ENCODE peak calls at places on chromosomes 5 and 9, in six cellular contexts. One of them, this sample, is unnamed.

GRCh38 chr5:134477462-134478245 is 47.8 kb upstream of the JADE2 start:
- DNase-seq in colonic mucosa: no peak
- DNase-seq in mesenchymal stem cell: peak; percentile 67
- DNase-seq in right cardiac atrium: peak; percentile 24
- DNase-seq in SK-N-SH: no peak
- DNase-seq in SJSA1: no peak
- DNase-seq in this sample: no peak

GRCh38 chr5:76175051-76175666 is 92.0 kb downstream of the SV2C start:
- DNase-seq in right cardiac atrium: peak; percentile 59
- DNase-seq in SJSA1: peak; percentile 47
- DNase-seq in mesenchymal stem cell: peak; percentile 38
- DNase-seq in colonic mucosa: peak; percentile 71
- DNase-seq in SK-N-SH: peak; percentile 80
- DNase-seq in this sample: peak; percentile 68

GRCh38 chr5:155883966-155884555 is 442.9 kb upstream of the SGCD start:
- DNase-seq in SK-N-SH: peak; percentile 59
- DNase-seq in SJSA1: no peak
- DNase-seq in colonic mucosa: no peak
- DNase-seq in mesenchymal stem cell: no peak
- DNase-seq in right cardiac atrium: no peak
- DNase-seq in this sample: peak; percentile 26

GRCh38 chr5:138636401-138636944 is 61.3 kb upstream of the HSPA9 start:
- DNase-seq in SJSA1: no peak
- DNase-seq in right cardiac atrium: no peak
- DNase-seq in SK-N-SH: no peak
- DNase-seq in colonic mucosa: no peak
- DNase-seq in mesenchymal stem cell: no peak
- DNase-seq in this sample: no peak

GRCh38 chr9:1612886-1613285 is 402.3 kb upstream of the SMARCA2 start:
- DNase-seq in colonic mucosa: no peak
- DNase-seq in right cardiac atrium: no peak
- DNase-seq in mesenchymal stem cell: no peak
- DNase-seq in SJSA1: no peak
- DNase-seq in SK-N-SH: no peak
- DNase-seq in this sample: no peak

GRCh38 chr5:40260351-40260750 is 419.4 kb upstream of the PTGER4 start:
- DNase-seq in SJSA1: no peak
- DNase-seq in right cardiac atrium: peak; percentile 85
- DNase-seq in SK-N-SH: no peak
- DNase-seq in colonic mucosa: no peak
- DNase-seq in mesenchymal stem cell: no peak
- DNase-seq in this sample: no peak

GRCh38 chr9:22005700-22006605 is 3.2 kb downstream of the CDKN2B start:
- DNase-seq in colonic mucosa: no peak
- DNase-seq in mesenchymal stem cell: peak; percentile 73
- DNase-seq in SJSA1: no peak
- DNase-seq in SK-N-SH: peak; percentile 21
- DNase-seq in right cardiac atrium: peak; percentile 32
- DNase-seq in this sample: no peak

GRCh38 chr5:101091902-101092301 is 188.8 kb upstream of the ST8SIA4 start:
- DNase-seq in SK-N-SH: no peak
- DNase-seq in colonic mucosa: no peak
- DNase-seq in right cardiac atrium: no peak
- DNase-seq in SJSA1: no peak
- DNase-seq in mesenchymal stem cell: no peak
- DNase-seq in this sample: no peak

GRCh38 chr9:123346026-123346425 is 10.0 kb upstream of the CRB2 start:
- DNase-seq in mesenchymal stem cell: no peak
- DNase-seq in SK-N-SH: no peak
- DNase-seq in SJSA1: no peak
- DNase-seq in colonic mucosa: no peak
- DNase-seq in right cardiac atrium: no peak
- DNase-seq in this sample: no peak

GRCh38 chr5:1443991-1444360 is 1.3 kb downstream of the SLC6A3 start:
- DNase-seq in SK-N-SH: no peak
- DNase-seq in mesenchymal stem cell: no peak
- DNase-seq in right cardiac atrium: no peak
- DNase-seq in colonic mucosa: no peak
- DNase-seq in SJSA1: no peak
- DNase-seq in this sample: no peak

GRCh38 chr9:131856105-131856504 is 116.2 kb upstream of the RAPGEF1 start:
- DNase-seq in mesenchymal stem cell: no peak
- DNase-seq in right cardiac atrium: no peak
- DNase-seq in SK-N-SH: no peak
- DNase-seq in SJSA1: no peak
- DNase-seq in colonic mucosa: no peak
- DNase-seq in this sample: no peak

GRCh38 chr5:159018855-159019254 is 80.9 kb downstream of the EBF1 start:
- DNase-seq in right cardiac atrium: no peak
- DNase-seq in SJSA1: no peak
- DNase-seq in colonic mucosa: no peak
- DNase-seq in SK-N-SH: no peak
- DNase-seq in mesenchymal stem cell: peak; percentile 45
- DNase-seq in this sample: peak; percentile 14
- H3K4me1 ChIP-seq in right cardiac atrium: peaks cover 2% of the 10 kb centered on the region
- H3K4me1 ChIP-seq in SJSA1: peaks cover 16% of the 10 kb centered on the region
- H3K4me1 ChIP-seq in colonic mucosa: no peaks in the 10 kb centered on the region
- H3K4me1 ChIP-seq in SK-N-SH: peaks cover 13% of the 10 kb centered on the region
- H3K4me1 ChIP-seq in mesenchymal stem cell: peaks cover 2% of the 10 kb centered on the region
- H3K4me1 ChIP-seq in this sample: peaks cover 51% of the 10 kb centered on the region

GRCh38 chr9:128912270-128912853 is 8.4 kb upstream of the PHYHD1 start:
- DNase-seq in SK-N-SH: no peak
- DNase-seq in SJSA1: peak; percentile 94
- DNase-seq in colonic mucosa: no peak
- DNase-seq in mesenchymal stem cell: peak; percentile 70
- DNase-seq in right cardiac atrium: no peak
- DNase-seq in this sample: peak; percentile 60
- H3K4me1 ChIP-seq in SK-N-SH: peaks cover 23% of the 10 kb centered on the region
- H3K4me1 ChIP-seq in SJSA1: peaks cover 58% of the 10 kb centered on the region
- H3K4me1 ChIP-seq in colonic mucosa: peaks cover 7% of the 10 kb centered on the region
- H3K4me1 ChIP-seq in mesenchymal stem cell: peaks cover 41% of the 10 kb centered on the region
- H3K4me1 ChIP-seq in right cardiac atrium: peaks cover 40% of the 10 kb centered on the region
- H3K4me1 ChIP-seq in this sample: peaks cover 16% of the 10 kb centered on the region

DNA sequence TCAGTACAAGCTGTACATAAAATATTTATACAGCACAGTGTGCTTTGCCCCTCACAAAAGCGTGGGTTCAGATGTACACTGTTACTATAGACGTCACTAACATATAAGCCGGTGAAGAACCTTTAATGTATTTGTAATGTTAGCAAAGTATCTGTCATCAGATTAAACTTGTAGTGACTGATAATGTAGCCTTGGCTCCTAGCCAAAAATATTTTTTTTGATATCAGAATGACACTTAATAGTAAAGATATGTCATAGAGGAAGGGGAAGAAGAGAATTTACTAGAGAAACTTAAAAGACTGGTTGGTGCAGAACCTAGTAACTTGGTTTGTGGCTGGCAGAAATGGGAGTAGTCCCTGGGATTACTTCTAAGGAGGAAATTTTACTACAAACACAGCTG is 258.7 kb upstream of the DMRT1 start:
- DNase-seq in colonic mucosa: no peak
- DNase-seq in SK-N-SH: no peak
- DNase-seq in SJSA1: no peak
- DNase-seq in mesenchymal stem cell: no peak
- DNase-seq in right cardiac atrium: no peak
- DNase-seq in this sample: no peak
- H3K4me1 ChIP-seq in colonic mucosa: no peaks in the 10 kb centered on the region
- H3K4me1 ChIP-seq in SK-N-SH: no peaks in the 10 kb centered on the region
- H3K4me1 ChIP-seq in SJSA1: no peaks in the 10 kb centered on the region
- H3K4me1 ChIP-seq in mesenchymal stem cell: no peaks in the 10 kb centered on the region
- H3K4me1 ChIP-seq in right cardiac atrium: peaks cover 1% of the 10 kb centered on the region
- H3K4me1 ChIP-seq in this sample: no peaks in the 10 kb centered on the region

DNA sequence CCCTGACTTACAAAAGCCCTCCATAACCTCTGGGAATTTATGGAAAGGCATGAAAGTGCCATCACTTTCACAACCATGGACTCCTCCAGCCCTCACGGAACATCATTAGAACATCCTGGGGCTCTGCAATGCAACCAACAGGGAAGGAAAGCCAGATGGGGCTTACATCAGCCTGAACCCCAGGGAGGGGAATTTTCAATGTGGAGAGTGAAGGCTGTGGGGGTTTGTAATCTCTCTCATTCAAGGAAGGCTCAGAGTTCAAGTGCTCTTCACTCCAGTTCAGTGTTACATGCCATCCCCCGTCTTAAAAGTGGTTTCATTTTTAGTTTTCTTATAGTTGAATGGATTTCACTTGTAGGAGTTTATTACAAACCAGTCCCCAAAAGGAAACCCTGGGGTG is 5.7 kb downstream of the SPRY4 start:
- DNase-seq in SK-N-SH: no peak
- DNase-seq in colonic mucosa: no peak
- DNase-seq in SJSA1: no peak
- DNase-seq in right cardiac atrium: no peak
- DNase-seq in mesenchymal stem cell: peak; percentile 86
- DNase-seq in this sample: no peak
- H3K4me1 ChIP-seq in SK-N-SH: peaks cover 68% of the 10 kb centered on the region
- H3K4me1 ChIP-seq in colonic mucosa: peaks cover 6% of the 10 kb centered on the region
- H3K4me1 ChIP-seq in SJSA1: peaks cover 87% of the 10 kb centered on the region
- H3K4me1 ChIP-seq in right cardiac atrium: peaks cover 29% of the 10 kb centered on the region
- H3K4me1 ChIP-seq in mesenchymal stem cell: peaks cover 39% of the 10 kb centered on the region
- H3K4me1 ChIP-seq in this sample: peaks cover 91% of the 10 kb centered on the region

GRCh38 chr5:150139334-150139733 is 16.3 kb downstream of the PDGFRB start:
- DNase-seq in colonic mucosa: no peak
- DNase-seq in SK-N-SH: no peak
- DNase-seq in mesenchymal stem cell: peak; percentile 83
- DNase-seq in SJSA1: peak; percentile 93
- DNase-seq in right cardiac atrium: no peak
- DNase-seq in this sample: no peak
- H3K4me1 ChIP-seq in colonic mucosa: no peaks in the 10 kb centered on the region
- H3K4me1 ChIP-seq in SK-N-SH: peaks cover 65% of the 10 kb centered on the region
- H3K4me1 ChIP-seq in mesenchymal stem cell: peaks cover 87% of the 10 kb centered on the region
- H3K4me1 ChIP-seq in SJSA1: peaks cover 81% of the 10 kb centered on the region
- H3K4me1 ChIP-seq in right cardiac atrium: peaks cover 45% of the 10 kb centered on the region
- H3K4me1 ChIP-seq in this sample: peaks cover 41% of the 10 kb centered on the region

This sample was measured in A673.